ENCODE peak calls at places on chromosomes 1 and 21, in nine cellular contexts. W is H9, Z is Caco-2, T is lung, X is IMR-90, F is psoas muscle, H is esophagus squamous epithelium, P is hepatocyte, J is tibial nerve. D is an unnamed sample. For H3K4me1, the result is how much of the 10 kb centered on the place peaks cover.

GRCh38 chr1:62687421-62687902 is 724 bp downstream of the DOCK7 start:
- DNase-seq in W (peak), Z (peak), T (peak), X (peak), F (no peak), H (no peak), P (peak), J (no peak), D (no peak)

GRCh38 chr1:15214507-15214906 is 32.5 kb upstream of the FHAD1 start:
- DNase-seq in W (no peak), Z (no peak), T (no peak), X (peak), F (no peak), H (no peak), P (peak), J (peak), D (no peak)

GRCh38 chr1:213425631-213426030 is 374.6 kb downstream of the RPS6KC1 start:
- DNase-seq in W (no peak), Z (no peak), T (no peak), X (no peak), F (no peak), H (no peak), P (no peak), J (no peak), D (no peak)

GRCh38 chr1:7915826-7916225 is 24.8 kb downstream of the TNFRSF9 start:
- DNase-seq in W (no peak), Z (no peak), T (no peak), X (no peak), F (no peak), H (no peak), P (no peak), J (no peak), D (no peak)

GRCh38 chr1:21323091-21323490 is 32.8 kb upstream of the ECE1 start:
- DNase-seq in W (no peak), Z (no peak), T (no peak), X (no peak), F (no peak), H (no peak), P (no peak), J (no peak), D (no peak)

GRCh38 chr1:150543500-150544143 is 5.6 kb upstream of the ADAMTSL4 start:
- DNase-seq in W (no peak), Z (no peak), T (no peak), X (no peak), F (peak), H (no peak), P (peak), J (no peak), D (peak)

GRCh38 chr1:6179564-6180175 is 451 bp downstream of the CHD5 start:
- DNase-seq in W (no peak), Z (no peak), T (no peak), X (no peak), F (no peak), H (no peak), P (no peak), J (no peak), D (no peak)

GRCh38 chr1:181656491-181656890 is 173.2 kb downstream of the CACNA1E start:
- DNase-seq in W (no peak), Z (no peak), T (no peak), X (no peak), F (no peak), H (no peak), P (no peak), J (no peak), D (no peak)

GRCh38 chr1:97042551-97042950 is 321.0 kb downstream of the PTBP2 start:
- DNase-seq in W (no peak), Z (no peak), T (no peak), X (peak), F (no peak), H (no peak), P (no peak), J (no peak), D (no peak)

GRCh38 chr1:15733218-15733725 is 2.8 kb upstream of the SLC25A34 start:
- DNase-seq in W (no peak), Z (no peak), T (no peak), X (no peak), F (no peak), H (no peak), P (no peak), J (no peak), D (no peak)

GRCh38 chr1:39282537-39283216 is 78.2 kb downstream of the MACF1 start:
- DNase-seq in W (no peak), Z (no peak), T (no peak), X (peak), F (no peak), H (no peak), P (peak), J (no peak), D (no peak)

GRCh38 chr21:33265664-33266049 is 510 bp upstream of the IL10RB start:
- DNase-seq in W (peak), Z (peak), T (peak), X (peak), F (peak), H (peak), P (peak), J (no peak), D (peak)

GRCh38 chr1:1426961-1427934 is 6.2 kb upstream of the ANKRD65 start:
- DNase-seq in W (peak), Z (no peak), T (no peak), X (no peak), F (no peak), H (no peak), P (peak), J (no peak), D (no peak)

GRCh38 chr1:161094481-161094880 is 3.7 kb upstream of the KLHDC9 start:
- DNase-seq in W (no peak), Z (no peak), T (no peak), X (no peak), F (no peak), H (no peak), P (no peak), J (no peak), D (no peak)

GRCh38 chr1:228058981-228059535 is 23.4 kb upstream of the ARF1 start:
- DNase-seq in W (no peak), Z (no peak), T (no peak), X (no peak), F (no peak), H (no peak), P (peak), J (peak), D (no peak)

GRCh38 chr1:17731460-17731859 is 23.7 kb upstream of the ACTL8 start:
- DNase-seq in W (no peak), Z (no peak), T (no peak), X (peak), F (no peak), H (no peak), P (no peak), J (no peak), D (no peak)

GRCh38 chr1:60222492-60223369 is 149.2 kb upstream of the C1orf87 start:
- DNase-seq in W (no peak), Z (no peak), T (no peak), X (no peak), F (no peak), H (no peak), P (no peak), J (no peak), D (no peak)

GRCh38 chr1:227777646-227778045 is 37.8 kb upstream of the PRSS38 start:
- DNase-seq in W (no peak), Z (no peak), T (no peak), X (no peak), F (no peak), H (no peak), P (no peak), J (no peak), D (no peak)

GRCh38 chr1:121516279-121516967 is 331.6 kb downstream of the SRGAP2C start:
- DNase-seq in W (no peak), Z (no peak), T (no peak), X (no peak), F (peak), H (no peak), P (no peak), J (no peak), D (no peak)

GRCh38 chr1:4108341-4108740 is 208.3 kb upstream of the C1orf174 start:
- DNase-seq in W (no peak), Z (peak), T (no peak), X (no peak), F (no peak), H (no peak), P (no peak), J (no peak), D (no peak)

GRCh38 chr1:9181990-9182783 is 52.4 kb upstream of the H6PD start:
- DNase-seq in W (peak), Z (peak), T (peak), X (no peak), F (peak), H (no peak), P (peak), J (no peak), D (no peak)

GRCh38 chr1:64543831-64544230 is 73.9 kb downstream of the CACHD1 start:
- DNase-seq in W (no peak), Z (no peak), T (no peak), X (no peak), F (peak), H (no peak), P (no peak), J (no peak), D (no peak)

GRCh38 chr1:47694011-47694890 is 256.4 kb downstream of the FOXD2 start:
- DNase-seq in W (peak), Z (no peak), T (peak), X (no peak), F (no peak), H (no peak), P (no peak), J (no peak), D (peak)

GRCh38 chr1:1402081-1402900 is 3.2 kb upstream of the CCNL2 start:
- DNase-seq in W (peak), Z (peak), T (no peak), X (peak), F (peak), H (no peak), P (peak), J (no peak), D (no peak)

GRCh38 chr21:18517905-18518566 is 114.5 kb upstream of the TMPRSS15 start:
- DNase-seq in W (no peak), Z (no peak), T (no peak), X (no peak), F (no peak), H (no peak), P (no peak), J (no peak), D (no peak)

GRCh38 chr1:166937962-166938361 is 37.4 kb downstream of the ILDR2 start:
- DNase-seq in W (no peak), Z (no peak), T (no peak), X (no peak), F (no peak), H (no peak), P (no peak), J (no peak), D (no peak)

GRCh38 chr1:63931468-63931867 is 157.7 kb downstream of the ROR1 start:
- DNase-seq in W (no peak), Z (no peak), T (no peak), X (peak), F (no peak), H (no peak), P (no peak), J (no peak), D (no peak)

GRCh38 chr1:39268112-39268581 is 63.7 kb downstream of the MACF1 start:
- DNase-seq in W (peak), Z (no peak), T (peak), X (peak), F (no peak), H (no peak), P (peak), J (no peak), D (peak)

GRCh38 chr1:30875916-30876315 is 32.6 kb downstream of the SDC3 start:
- DNase-seq in W (no peak), Z (no peak), T (no peak), X (no peak), F (no peak), H (no peak), P (no peak), J (no peak), D (no peak)

GRCh38 chr1:244361764-244362473 is 89.8 kb downstream of the ADSS2 start:
- DNase-seq in W (peak), Z (peak), T (no peak), X (peak), F (no peak), H (no peak), P (peak), J (no peak), D (no peak)

GRCh38 chr21:41878831-41879189 is 334 bp downstream of the PRDM15 start:
- DNase-seq in W (peak), Z (peak), T (peak), X (peak), F (peak), H (no peak), P (peak), J (peak), D (peak)

GRCh38 chr1:6130596-6130995 is 49.5 kb downstream of the CHD5 start:
- DNase-seq in W (no peak), Z (no peak), T (no peak), X (no peak), F (no peak), H (no peak), P (no peak), J (no peak), D (no peak)

GRCh38 chr1:235640580-235640979 is 9.0 kb downstream of the GNG4 start:
- DNase-seq in W (no peak), Z (no peak), T (no peak), X (no peak), F (no peak), H (no peak), P (no peak), J (no peak), D (no peak)

GRCh38 chr1:160366731-160367515 is at the start of gene NHLH1:
- DNase-seq in W (no peak), Z (no peak), T (no peak), X (no peak), F (no peak), H (no peak), P (no peak), J (no peak), D (peak)

DNA sequence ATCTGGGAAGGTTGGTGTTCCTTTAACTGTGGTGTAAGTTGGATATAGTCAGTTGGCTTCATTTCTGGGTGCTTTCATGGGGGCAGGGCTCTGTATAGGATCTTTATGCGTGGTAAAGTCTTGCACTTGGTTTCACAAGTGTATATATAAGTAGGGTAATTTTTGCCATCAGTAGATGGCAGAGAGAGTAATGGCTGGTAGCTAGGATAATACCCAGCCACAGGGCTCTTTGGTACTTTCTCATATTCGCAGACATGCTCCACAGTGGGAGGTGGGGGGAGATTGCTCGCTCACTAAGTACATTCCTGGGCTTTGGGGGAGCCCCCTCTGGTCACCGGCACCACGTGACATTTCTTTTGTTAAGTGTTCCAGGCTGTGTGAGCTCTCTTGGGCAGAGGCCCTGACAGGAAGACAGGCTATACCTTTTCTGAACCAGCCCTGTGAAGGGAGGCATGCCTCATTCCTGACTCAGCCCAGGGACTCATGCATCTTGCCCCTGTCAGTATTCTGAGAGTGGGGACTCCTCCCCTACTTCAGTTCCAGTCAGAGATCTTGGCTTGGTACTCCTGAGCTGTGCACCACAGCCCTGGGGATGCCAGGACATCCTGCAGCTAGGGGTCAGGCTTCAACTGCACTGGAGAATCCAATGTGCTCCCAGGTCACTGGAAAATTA is 37.6 kb downstream of the FCRL2 start:
- DNase-seq in W (peak), Z (peak), T (no peak), X (no peak), F (no peak), H (no peak), P (no peak), J (no peak), D (no peak)
- TF ChIP-seq CTCF in W (no peak), Z (no peak), T (no peak), X (no peak), F (no peak), H (no peak), P (no peak), J (no peak), D (no peak)

DNA sequence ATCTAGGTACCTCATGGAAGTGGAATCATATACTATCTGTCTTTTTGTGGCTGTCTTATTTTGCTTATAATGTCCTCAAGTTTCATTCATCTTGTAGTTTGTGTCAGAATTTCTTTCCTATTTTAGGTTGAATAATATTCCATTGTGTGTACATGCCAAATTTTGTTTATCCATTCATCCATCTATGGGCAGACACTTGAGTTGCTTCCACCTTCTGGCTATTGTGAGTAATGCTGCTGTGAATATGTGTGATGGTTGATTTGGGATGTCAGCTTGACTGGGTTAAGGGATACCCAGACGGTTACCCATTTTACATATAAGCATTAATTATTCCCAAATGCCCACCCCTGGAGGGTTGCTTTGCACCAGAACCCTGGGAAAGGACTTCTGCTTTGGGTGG is 477.5 kb downstream of the PTPRU start:
- DNase-seq in W (no peak), Z (no peak), T (no peak), X (peak), F (no peak), H (no peak), P (no peak), J (no peak), D (no peak)
- H3K4me1 ChIP-seq in W (under half), Z (under half), T (under half), X (under half), F (under half), H (under half), P (under half), J (under half), D (under half)

GRCh38 chr1:155978973-155979429 is 654 bp upstream of the ARHGEF2 start:
- DNase-seq in W (no peak), Z (peak), T (no peak), X (peak), F (no peak), H (no peak), P (no peak), J (no peak), D (no peak)

GRCh38 chr1:155976913-155977606 is 1.3 kb downstream of the ARHGEF2 start:
- DNase-seq in W (peak), Z (no peak), T (no peak), X (no peak), F (no peak), H (no peak), P (no peak), J (no peak), D (no peak)

GRCh38 chr1:155977607-155978324 is 581 bp downstream of the ARHGEF2 start:
- DNase-seq in W (peak), Z (peak), T (no peak), X (no peak), F (peak), H (no peak), P (peak), J (no peak), D (no peak)

GRCh38 chr1:155979525-155980343 is 1.4 kb upstream of the ARHGEF2 start:
- DNase-seq in W (no peak), Z (no peak), T (no peak), X (no peak), F (no peak), H (no peak), P (no peak), J (no peak), D (no peak)

DNA sequence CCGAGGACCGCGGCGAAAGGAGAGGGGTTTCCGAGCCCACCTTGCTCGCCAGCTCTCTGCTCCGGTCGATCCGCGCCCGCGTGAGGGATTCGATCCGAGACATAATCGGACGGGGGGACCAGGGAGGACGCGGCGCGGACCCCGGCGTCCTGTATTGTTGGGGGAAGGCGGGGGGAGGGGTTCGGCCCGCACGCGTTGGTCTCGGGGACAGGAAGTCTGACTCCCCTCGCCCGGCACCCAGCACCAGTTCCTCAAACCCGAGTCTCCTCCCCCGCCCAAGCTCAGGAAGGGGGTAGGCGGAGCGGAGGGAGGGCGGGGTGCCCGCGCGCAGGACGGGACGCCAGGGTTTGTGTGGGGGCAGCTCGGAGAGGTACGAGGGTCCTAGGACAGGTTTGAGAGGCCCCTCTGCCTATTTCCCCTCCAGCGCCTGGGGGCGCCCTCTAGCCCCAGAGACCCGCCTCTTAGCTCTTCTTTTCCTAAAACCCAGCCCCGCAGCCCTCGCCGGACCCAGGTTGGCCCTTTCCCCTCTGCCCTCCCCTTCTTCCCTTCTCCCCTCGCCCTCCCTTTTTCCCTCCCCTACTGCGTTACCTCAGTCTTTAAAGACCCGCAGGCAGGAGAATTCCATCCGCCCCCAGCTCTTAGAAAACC is at the start of gene ARHGEF2:
- DNase-seq in W (peak), Z (peak), T (peak), X (peak), F (peak), H (peak), P (peak), J (peak), D (peak)
- TF ChIP-seq CTCF in W (peak), Z (no peak), T (no peak), X (peak), F (no peak), H (no peak), P (peak), J (no peak), D (peak)

DNA sequence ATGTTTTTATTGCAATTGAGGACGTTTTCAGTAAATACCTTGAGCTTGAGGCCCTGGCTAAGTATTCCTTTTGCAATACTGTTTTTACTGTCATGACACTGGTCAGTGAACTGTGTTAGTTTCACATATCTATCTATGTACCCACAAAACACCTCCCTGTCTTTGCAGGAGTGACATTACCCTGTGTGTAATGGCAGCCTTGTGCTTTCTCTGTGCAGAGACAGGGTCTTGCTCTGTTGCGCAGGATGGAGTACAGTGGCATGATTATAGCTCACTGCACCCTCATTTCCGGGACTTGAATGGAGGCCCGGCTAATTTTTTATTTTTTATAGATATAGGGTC is 8.9 kb downstream of the YBX1 start:
- DNase-seq in W (no peak), Z (no peak), T (no peak), X (no peak), F (no peak), H (no peak), P (no peak), J (no peak), D (no peak)
- H3K4me1 ChIP-seq in W (under half), Z (under half), T (under half), X (under half), F (half or more), H (under half), P (half or more), J (under half), D (half or more)

GRCh38 chr1:91018006-91018405 is 3.8 kb downstream of the ZNF644 start:
- DNase-seq in W (no peak), Z (no peak), T (no peak), X (no peak), F (no peak), H (no peak), P (no peak), J (no peak), D (no peak)
- TF ChIP-seq CTCF in W (peak), Z (no peak), T (no peak), X (peak), F (no peak), H (no peak), P (peak), J (peak), D (peak)

D was measured in right atrium auricular region.